ENCODE peak calls at places on chromosomes 11 and 22, in six cellular contexts. O is activated CD4-positive, CD25-positive, alpha-beta regulatory T cell treated with anti-CD3 and anti-CD28 coated beads, Interleukin-2, amount 50 U/mL, for 72 hours; W is GM04503; A is MV-4-11; Q is effector memory CD4-positive, alpha-beta T cell; Y is C1 segment of cervical spinal cord. S is an unnamed sample.
A peak's percentile ranks its signal among the peaks of the same experiment; 100 is the strongest.

GRCh38 chr11:30879322-30880020 is 293.3 kb upstream of the MPPED2 start:
- DNase-seq in Q (no peak), Y (no peak), A (no peak), W (no peak), O (no peak), S (no peak)

GRCh38 chr11:17602105-17603001 is 55.3 kb downstream of the OTOG start:
- DNase-seq in W (no peak), Q (no peak), Y (no peak), O (no peak), A (no peak), S (no peak)

GRCh38 chr22:49355206-49355920 is 472.3 kb downstream of the BRD1 start:
- DNase-seq in W (no peak), O (no peak), Q (no peak), A (no peak), Y (no peak), S (no peak)

GRCh38 chr11:27166130-27166529 is 125.5 kb downstream of the BBOX1 start:
- DNase-seq in Q (no peak), A (no peak), W (no peak), O (no peak), Y (no peak), S (no peak)

GRCh38 chr11:8219257-8220021 is 44.2 kb downstream of the LMO1 start:
- DNase-seq in A (peak; percentile 23), W (no peak), O (no peak), Y (no peak), Q (no peak), S (peak; percentile 11)

GRCh38 chr22:41682033-41682807 is 6.4 kb downstream of the SNU13 start:
- DNase-seq in Q (peak; percentile 74), Y (peak; percentile 61), W (no peak), O (peak; percentile 85), A (peak; percentile 69), S (peak; percentile 55)

GRCh38 chr11:25423436-25424184 is 908.3 kb upstream of the ANO3 start:
- DNase-seq in O (no peak), A (no peak), Q (no peak), Y (no peak), W (no peak), S (no peak)

GRCh38 chr11:36007127-36007824 is 63.4 kb downstream of the LDLRAD3 start:
- DNase-seq in Y (no peak), W (no peak), Q (no peak), A (no peak), O (no peak), S (no peak)

GRCh38 chr22:49278357-49278756 is 549.3 kb downstream of the BRD1 start:
- DNase-seq in W (no peak), Y (no peak), A (no peak), Q (no peak), O (no peak), S (no peak)

GRCh38 chr22:41722496-41722895 is 23.2 kb downstream of the MEI1 start:
- DNase-seq in Q (no peak), A (no peak), O (no peak), Y (no peak), W (no peak), S (no peak)

GRCh38 chr11:77387701-77388100 is 86.2 kb downstream of the PAK1 start:
- DNase-seq in Y (no peak), O (no peak), A (no peak), Q (no peak), W (no peak), S (no peak)

GRCh38 chr11:68003846-68004550 is at the start of gene UNC93B1:
- DNase-seq in W (no peak), Q (peak; percentile 54), Y (no peak), O (peak; percentile 86), A (peak; percentile 86), S (peak; percentile 76)

GRCh38 chr11:13119928-13120520 is 110.9 kb downstream of the RASSF10 start:
- DNase-seq in A (no peak), Q (no peak), O (no peak), W (no peak), Y (no peak), S (no peak)